ENCODE peak calls at places on chromosome 14, in four cellular contexts. H is body of pancreas, C is adrenal gland, Q is heart left ventricle. L is an unnamed sample.

GRCh38 chr14:58738189-58738836 is 100.6 kb downstream of the DACT1 start:
- DNase-seq in H (no peak), C (no peak), Q (no peak), L (no peak)

GRCh38 chr14:68722186-68722585 is 70.7 kb downstream of the ZFP36L1 start:
- DNase-seq in H (no peak), C (no peak), Q (no peak), L (no peak)

GRCh38 chr14:45716506-45716905 is 463.5 kb upstream of the MIS18BP1 start:
- DNase-seq in H (no peak), C (peak; percentile 19), Q (no peak), L (no peak)

GRCh38 chr14:71139058-71139946 is 232.0 kb downstream of the PCNX1 start:
- DNase-seq in H (peak; percentile 50), C (peak; percentile 59), Q (peak; percentile 49), L (no peak)

GRCh38 chr14:71001742-71002141 is 94.5 kb downstream of the PCNX1 start:
- DNase-seq in H (no peak), C (no peak), Q (no peak), L (no peak)

GRCh38 chr14:59627011-59627520 is 50.5 kb upstream of the CCDC175 start:
- DNase-seq in H (no peak), C (no peak), Q (no peak), L (no peak)

GRCh38 chr14:104130974-104131651 is 7.3 kb upstream of the KIF26A start:
- DNase-seq in H (peak; percentile 83), C (peak; percentile 62), Q (peak; percentile 66), L (no peak)

GRCh38 chr14:97788846-97789528 is 991.8 kb downstream of the VRK1 start:
- DNase-seq in H (no peak), C (no peak), Q (no peak), L (no peak)

GRCh38 chr14:54942913-54943312 is 40.3 kb upstream of the GCH1 start:
- DNase-seq in H (no peak), C (no peak), Q (no peak), L (no peak)

GRCh38 chr14:76810525-76810924 is 2.2 kb downstream of the ANGEL1 start:
- DNase-seq in H (no peak), C (no peak), Q (no peak), L (no peak)

GRCh38 chr14:39558525-39558924 is 126.3 kb upstream of the FBXO33 start:
- DNase-seq in H (no peak), C (no peak), Q (no peak), L (no peak)

GRCh38 chr14:68089146-68089715 is 269.7 kb downstream of the RAD51B start:
- DNase-seq in H (no peak), C (no peak), Q (no peak), L (no peak)

GRCh38 chr14:48323655-48324054 is 648.2 kb upstream of the MDGA2 start:
- DNase-seq in H (no peak), C (no peak), Q (no peak), L (no peak)

GRCh38 chr14:65310568-65310967 is 102.0 kb upstream of the FUT8 start:
- DNase-seq in H (no peak), C (no peak), Q (no peak), L (no peak)

GRCh38 chr14:68576496-68577244 is 216.2 kb downstream of the ZFP36L1 start:
- DNase-seq in H (no peak), C (no peak), Q (no peak), L (no peak)

GRCh38 chr14:32043624-32044023 is 33.5 kb upstream of the ARHGAP5 start:
- DNase-seq in H (no peak), C (no peak), Q (no peak), L (no peak)

GRCh38 chr14:101058571-101058970 is 155.0 kb upstream of the RTL1 start:
- DNase-seq in H (no peak), C (no peak), Q (no peak), L (no peak)

GRCh38 chr14:104221636-104222375 is 83.4 kb downstream of the KIF26A start:
- DNase-seq in H (no peak), C (peak; percentile 91), Q (no peak), L (no peak)

GRCh38 chr14:103686831-103687485 is 28.3 kb downstream of the XRCC3 start:
- DNase-seq in H (no peak), C (no peak), Q (no peak), L (no peak)

GRCh38 chr14:24052656-24053547 is 1.1 kb downstream of the CARMIL3 start:
- DNase-seq in H (no peak), C (peak; percentile 5), Q (no peak), L (peak; percentile 58)

GRCh38 chr14:91244501-91244901 is at the start of gene GPR68:
- DNase-seq in H (peak; percentile 34), C (no peak), Q (peak; percentile 48), L (no peak)

GRCh38 chr14:95011449-95012020 is 145.8 kb downstream of the DICER1 start:
- DNase-seq in H (no peak), C (no peak), Q (no peak), L (no peak)

GRCh38 chr14:63478024-63478423 is 65.2 kb downstream of the PPP2R5E start:
- DNase-seq in H (no peak), C (no peak), Q (no peak), L (no peak)

GRCh38 chr14:79659995-79660975 is 551.0 kb downstream of the DIO2 start:
- DNase-seq in H (no peak), C (no peak), Q (no peak), L (no peak)
- H3K4me1 ChIP-seq in H (no peaks in the 10 kb centered on the region), C (no peaks in the 10 kb centered on the region), Q (no peaks in the 10 kb centered on the region), L (no peaks in the 10 kb centered on the region)

GRCh38 chr14:87391066-87391465 is 601.9 kb downstream of the GALC start:
- DNase-seq in H (no peak), C (no peak), Q (no peak), L (no peak)

DNA sequence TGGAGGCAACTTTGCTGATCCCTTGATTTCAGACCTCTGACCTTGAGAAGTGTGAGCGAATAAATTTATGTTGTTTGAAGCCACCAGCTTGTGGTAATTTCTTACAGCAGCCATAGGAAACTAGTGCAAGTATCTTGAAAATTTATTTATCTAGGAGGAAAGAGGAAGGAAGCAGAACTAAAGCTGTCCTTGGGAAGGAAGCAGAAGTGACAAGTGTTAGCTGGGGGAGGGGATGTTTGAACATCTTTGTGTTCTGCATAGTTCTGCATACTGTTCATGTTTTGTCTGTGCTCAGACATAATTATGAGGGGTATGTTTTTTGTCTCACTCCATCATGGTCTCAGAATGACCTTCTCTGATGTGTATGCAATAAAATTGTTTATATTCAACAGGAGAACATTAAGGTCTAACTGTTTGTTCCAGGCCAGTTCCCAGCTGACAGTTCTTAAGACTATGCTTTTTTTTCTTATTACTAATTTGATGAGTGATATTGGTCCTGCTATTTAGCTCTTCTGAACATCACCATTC is 606.5 kb downstream of the GALC start:
- DNase-seq in H (no peak), C (no peak), Q (no peak), L (no peak)
- H3K9me3 ChIP-seq in H (no peaks in the 10 kb centered on the region), C (no peaks in the 10 kb centered on the region), Q (peaks cover 11% of the 10 kb centered on the region), L (no peaks in the 10 kb centered on the region)

DNA sequence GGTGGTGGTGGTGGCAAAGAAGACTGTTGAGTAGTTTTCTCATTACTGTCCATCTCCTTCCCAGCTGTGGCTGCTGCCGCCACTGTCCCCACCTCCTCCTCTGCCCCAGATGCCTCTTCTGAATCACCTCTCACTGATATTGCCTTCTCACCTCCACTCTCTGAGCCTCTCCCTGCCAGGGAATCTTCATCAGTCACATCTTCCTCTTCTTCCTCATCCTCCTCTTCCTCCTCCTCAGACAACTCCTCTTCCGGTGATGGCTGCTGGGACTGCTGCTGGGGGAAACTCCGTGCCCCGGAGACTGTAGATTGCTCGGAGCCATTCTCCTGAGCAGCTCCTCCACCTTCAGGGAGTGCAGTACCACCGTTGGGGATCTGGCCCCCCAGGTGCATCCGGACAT is 2.9 kb downstream of the SALL2 start:
- DNase-seq in H (no peak), C (no peak), Q (no peak), L (no peak)
- H3K4me3 ChIP-seq in H (no peak overlapping the region), C (no peak overlapping the region), Q (no peak overlapping the region), L (no peak overlapping the region)

GRCh38 chr14:92527724-92528123 is 14.1 kb downstream of the RIN3 start:
- DNase-seq in H (no peak), C (no peak), Q (no peak), L (no peak)

GRCh38 chr14:92531151-92531873 is 17.7 kb downstream of the RIN3 start:
- DNase-seq in H (no peak), C (no peak), Q (no peak), L (no peak)

GRCh38 chr14:92525318-92526095 is 11.9 kb downstream of the RIN3 start:
- DNase-seq in H (no peak), C (no peak), Q (no peak), L (no peak)

GRCh38 chr14:92529895-92530294 is 16.3 kb downstream of the RIN3 start:
- DNase-seq in H (no peak), C (no peak), Q (no peak), L (no peak)

GRCh38 chr14:92528486-92529100 is 15.0 kb downstream of the RIN3 start:
- DNase-seq in H (no peak), C (no peak), Q (no peak), L (no peak)
- H3K4me1 ChIP-seq in H (no peaks in the 10 kb centered on the region), C (peaks cover 25% of the 10 kb centered on the region), Q (no peaks in the 10 kb centered on the region), L (peaks cover 5% of the 10 kb centered on the region)

GRCh38 chr14:105773584-105773983 is 247.2 kb downstream of the TMEM121 start:
- DNase-seq in H (no peak), C (no peak), Q (no peak), L (no peak)

GRCh38 chr14:105776924-105777323 is 250.5 kb downstream of the TMEM121 start:
- DNase-seq in H (no peak), C (no peak), Q (no peak), L (no peak)

DNA sequence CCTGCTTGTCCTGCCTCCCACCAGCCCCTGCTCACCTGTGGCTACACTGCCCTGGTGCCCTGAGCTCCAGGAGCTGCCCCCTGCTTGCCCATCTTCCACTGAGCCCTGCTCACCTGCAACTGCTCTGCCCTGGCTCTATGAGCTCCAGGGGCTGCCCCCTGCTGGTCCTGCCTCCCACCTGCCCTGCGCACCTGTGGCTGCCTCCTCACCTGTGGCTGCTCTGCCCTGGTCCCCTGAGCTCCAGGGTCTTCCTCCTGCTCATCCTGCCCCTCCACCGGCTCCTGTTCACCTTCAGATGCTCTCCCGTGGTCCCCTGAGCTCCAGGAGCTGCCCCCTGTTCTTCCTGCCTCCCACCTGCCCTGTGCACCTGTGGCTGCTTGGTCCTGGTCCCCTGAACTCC is 247.6 kb downstream of the TMEM121 start:
- DNase-seq in H (no peak), C (no peak), Q (no peak), L (peak; percentile 34)
- H3K9me3 ChIP-seq in H (peaks cover 7% of the 10 kb centered on the region), C (no peaks in the 10 kb centered on the region), Q (peaks cover 13% of the 10 kb centered on the region), L (no peaks in the 10 kb centered on the region)

DNA sequence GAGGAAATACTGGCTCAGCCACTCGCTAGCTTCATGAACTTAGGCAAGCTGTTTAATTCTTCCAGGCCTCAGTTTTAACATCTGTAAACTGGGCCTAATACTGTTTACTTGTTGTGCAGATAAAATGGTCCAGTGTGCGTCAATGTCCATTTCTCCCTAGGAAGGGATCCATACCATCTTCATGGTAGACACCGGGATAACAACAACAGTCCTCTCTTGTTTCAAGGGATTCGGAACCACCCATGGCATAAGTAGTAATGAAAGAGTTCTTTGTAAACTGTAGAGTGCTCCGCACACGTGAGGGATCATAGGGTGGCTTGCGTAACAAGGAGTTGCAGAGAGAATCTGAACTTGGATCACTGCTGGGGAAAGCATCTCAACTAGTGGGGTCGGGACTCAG is 17.3 kb upstream of the CHGA start:
- DNase-seq in H (no peak), C (no peak), Q (no peak), L (no peak)
- H3K4me3 ChIP-seq in H (no peak overlapping the region), C (no peak overlapping the region), Q (no peak overlapping the region), L (no peak overlapping the region)